ENCODE peak calls at places on chromosomes 11 and 22, in ten cellular contexts. L, B, P, M, F, W, D, T, N and C are unnamed samples.

GRCh38 chr11:11608783-11609232 is 13.0 kb downstream of the GALNT18 start:
- DNase-seq in B (no peak), N (no peak), D (no peak), P (peak), F (no peak), L (peak), T (no peak), W (no peak), M (no peak), C (no peak)

GRCh38 chr11:66268953-66269906 is 791 bp downstream of the RAB1B start:
- DNase-seq in W (no peak), D (peak), T (peak), N (no peak), L (peak), F (no peak), P (peak), M (peak), B (peak), C (no peak)

GRCh38 chr11:46429709-46430108 is 38.1 kb upstream of the CHRM4 start:
- DNase-seq in P (no peak), F (no peak), L (no peak), N (no peak), M (no peak), B (no peak), T (no peak), D (no peak), W (no peak), C (no peak)

GRCh38 chr11:34213366-34213765 is 107.9 kb downstream of the NAT10 start:
- DNase-seq in P (peak), F (no peak), N (no peak), M (no peak), L (no peak), D (no peak), W (no peak), B (no peak), T (no peak), C (no peak)

GRCh38 chr11:72373163-72373562 is 61.2 kb downstream of the CLPB start:
- DNase-seq in W (no peak), L (no peak), B (no peak), N (no peak), P (no peak), F (no peak), D (no peak), M (no peak), T (no peak), C (no peak)

GRCh38 chr11:1232328-1233321 is 9.8 kb downstream of the MUC5B start:
- DNase-seq in D (peak), B (peak), T (peak), N (no peak), F (no peak), L (no peak), W (no peak), P (no peak), M (no peak), C (no peak)

GRCh38 chr22:46069518-46070214 is 80.7 kb upstream of the PPARA start:
- DNase-seq in T (peak), W (no peak), M (peak), B (peak), P (peak), D (no peak), L (peak), F (peak), N (peak), C (no peak)

GRCh38 chr11:3088806-3089205 is 31.6 kb upstream of the CARS1 start:
- DNase-seq in P (no peak), T (no peak), L (no peak), B (peak), W (no peak), D (no peak), M (no peak), N (no peak), F (no peak), C (peak)

GRCh38 chr11:20762112-20762511 is 92.7 kb downstream of the NELL1 start:
- DNase-seq in L (no peak), F (no peak), P (no peak), B (no peak), T (no peak), M (no peak), D (no peak), N (no peak), W (no peak), C (no peak)

GRCh38 chr11:115712296-115712695 is 208.1 kb upstream of the CADM1 start:
- DNase-seq in T (no peak), N (no peak), P (no peak), W (no peak), L (no peak), M (no peak), B (no peak), F (no peak), D (no peak), C (no peak)

GRCh38 chr22:26139320-26139719 is 29.9 kb upstream of the SEZ6L start:
- DNase-seq in P (no peak), W (no peak), L (no peak), M (no peak), D (no peak), T (no peak), B (no peak), F (no peak), N (no peak), C (no peak)

GRCh38 chr11:120029321-120029720 is 108.6 kb downstream of the TRIM29 start:
- DNase-seq in N (peak), B (no peak), L (no peak), W (no peak), M (no peak), F (no peak), P (no peak), T (no peak), D (no peak), C (no peak)

GRCh38 chr11:121572581-121573059 is 119.9 kb upstream of the SORL1-AS1 start:
- DNase-seq in M (no peak), B (no peak), N (no peak), P (no peak), T (no peak), F (no peak), W (no peak), D (no peak), L (no peak), C (no peak)

GRCh38 chr22:19455585-19456370 is 8.3 kb upstream of the C22orf39 start:
- DNase-seq in B (no peak), F (no peak), P (no peak), M (no peak), T (no peak), L (peak), N (no peak), D (no peak), W (no peak), C (no peak)

GRCh38 chr11:75946531-75947530 is 131.8 kb downstream of the UVRAG start:
- DNase-seq in P (no peak), B (no peak), F (no peak), L (no peak), T (no peak), D (no peak), M (no peak), W (peak), N (no peak), C (no peak)

GRCh38 chr11:74171630-74172465 is 759 bp downstream of the PPME1 start:
- DNase-seq in F (no peak), P (no peak), D (no peak), M (no peak), L (peak), B (no peak), N (no peak), T (no peak), W (no peak), C (no peak)